ENCODE peak calls at places on chromosomes 4 and X, in four cellular contexts. M is cardiac muscle cell, C is A549, U is upper lobe of right lung. N is an unnamed sample. For H3K4me1, the result is how much of the 10 kb centered on the place peaks cover.

GRCh38 chrX:136529795-136530194 is 2.2 kb upstream of the VGLL1 start:
- DNase-seq in M (no peak), C (no peak), U (no peak), N (no peak)

GRCh38 chr4:146975535-146975934 is 29.9 kb upstream of the TTC29 start:
- DNase-seq in M (no peak), C (no peak), U (no peak), N (no peak)

GRCh38 chr4:110904435-110905050 is 281.7 kb upstream of the PITX2 start:
- DNase-seq in M (no peak), C (no peak), U (no peak), N (no peak)

GRCh38 chr4:140097572-140097971 is 56.4 kb downstream of the MAML3 start:
- DNase-seq in M (no peak), C (no peak), U (no peak), N (no peak)

GRCh38 chrX:151359931-151360871 is 36.8 kb upstream of the VMA21 start:
- DNase-seq in M (peak), C (peak), U (peak), N (no peak)

GRCh38 chrX:73556159-73556558 is 6.8 kb upstream of the CHIC1 start:
- DNase-seq in M (no peak), C (no peak), U (no peak), N (no peak)

GRCh38 chr4:112647785-112648184 is 10.8 kb downstream of the LARP7 start:
- DNase-seq in M (no peak), C (no peak), U (no peak), N (no peak)

GRCh38 chr4:71251266-71251665 is 87.6 kb upstream of the SLC4A4 start:
- DNase-seq in M (no peak), C (no peak), U (no peak), N (no peak)

GRCh38 chr4:154124539-154125255 is 335.8 kb upstream of the SFRP2 start:
- DNase-seq in M (peak), C (no peak), U (no peak), N (no peak)

GRCh38 chrX:104108955-104109354 is 3.4 kb upstream of the ZCCHC18 start:
- DNase-seq in M (no peak), C (no peak), U (no peak), N (no peak)

GRCh38 chr4:152342293-152342692 is 193.6 kb downstream of the FBXW7 start:
- DNase-seq in M (no peak), C (no peak), U (no peak), N (no peak)

GRCh38 chrX:140141444-140142029 is 176.2 kb upstream of the CXorf66 start:
- DNase-seq in M (peak), C (peak), U (no peak), N (no peak)

GRCh38 chr4:37904824-37905223 is 13.9 kb downstream of the TBC1D1 start:
- DNase-seq in M (no peak), C (no peak), U (no peak), N (no peak)

GRCh38 chr4:84677093-84677492 is 94.2 kb downstream of the CDS1 start:
- DNase-seq in M (no peak), C (no peak), U (no peak), N (no peak)

GRCh38 chr4:97525236-97525635 is 618.0 kb downstream of the STPG2 start:
- DNase-seq in M (peak), C (no peak), U (no peak), N (no peak)

GRCh38 chrX:20067709-20068315 is 48.9 kb downstream of the MAP7D2 start:
- DNase-seq in M (peak), C (peak), U (peak), N (peak)

GRCh38 chr4:158553364-158553763 is 31.7 kb downstream of the RXFP1 start:
- DNase-seq in M (no peak), C (no peak), U (no peak), N (no peak)

GRCh38 chrX:108001218-108001814 is 19.1 kb upstream of the TEX13B start:
- DNase-seq in M (peak), C (peak), U (no peak), N (no peak)

GRCh38 chrX:138745215-138745614 is 33.7 kb upstream of the FGF13 start:
- DNase-seq in M (peak), C (peak), U (no peak), N (no peak)

GRCh38 chr4:138707746-138708145 is 307.8 kb upstream of the NOCT start:
- DNase-seq in M (no peak), C (no peak), U (no peak), N (no peak)

GRCh38 chr4:52250124-52250523 is 199.0 kb downstream of the SPATA18 start:
- DNase-seq in M (peak), C (no peak), U (no peak), N (peak)

GRCh38 chr4:84887824-84888223 is 78.7 kb downstream of the WDFY3 start:
- DNase-seq in M (peak), C (no peak), U (no peak), N (no peak)

GRCh38 chr4:1449475-1449832 is 43.2 kb upstream of the NKX1-1 start:
- DNase-seq in M (no peak), C (no peak), U (no peak), N (no peak)

GRCh38 chr4:126106658-126107057 is 791.9 kb downstream of the FAT4 start:
- DNase-seq in M (no peak), C (no peak), U (no peak), N (no peak)

GRCh38 chr4:13285336-13285735 is 198.8 kb downstream of the RAB28 start:
- DNase-seq in M (no peak), C (no peak), U (no peak), N (no peak)

GRCh38 chr4:185870437-185870836 is 58.4 kb upstream of the SORBS2 start:
- DNase-seq in M (no peak), C (no peak), U (no peak), N (peak)

GRCh38 chrX:96098471-96098870 is 586.2 kb upstream of the DIAPH2 start:
- DNase-seq in M (no peak), C (no peak), U (no peak), N (no peak)

GRCh38 chr4:161916010-161916409 is 247.8 kb downstream of the FSTL5 start:
- DNase-seq in M (no peak), C (no peak), U (no peak), N (no peak)

GRCh38 chr4:141130947-141131545 is 2.2 kb downstream of the RNF150 start:
- DNase-seq in M (no peak), C (no peak), U (no peak), N (no peak)

GRCh38 chrX:150887906-150888465 is 10.5 kb downstream of the CD99L2 start:
- DNase-seq in M (no peak), C (no peak), U (no peak), N (no peak)

GRCh38 chr4:89001647-89002518 is 55.1 kb downstream of the FAM13A start:
- DNase-seq in M (no peak), C (no peak), U (no peak), N (no peak)

GRCh38 chrX:70292788-70293187 is 2.9 kb downstream of the KIF4A start:
- DNase-seq in M (peak), C (no peak), U (no peak), N (no peak)

GRCh38 chrX:2391869-2392606 is 108.7 kb downstream of the DHRSX start:
- DNase-seq in M (peak), C (peak), U (no peak), N (no peak)

GRCh38 chrX:45699158-45699557 is 498.5 kb upstream of the DIPK2B start:
- DNase-seq in M (peak), C (no peak), U (no peak), N (no peak)

GRCh38 chr4:153464068-153464467 is 2.1 kb upstream of the TMEM131L start:
- DNase-seq in M (no peak), C (no peak), U (no peak), N (no peak)

GRCh38 chr4:69849297-69849696 is 10.6 kb downstream of the SULT1E1 start:
- DNase-seq in M (peak), C (no peak), U (no peak), N (no peak)

DNA sequence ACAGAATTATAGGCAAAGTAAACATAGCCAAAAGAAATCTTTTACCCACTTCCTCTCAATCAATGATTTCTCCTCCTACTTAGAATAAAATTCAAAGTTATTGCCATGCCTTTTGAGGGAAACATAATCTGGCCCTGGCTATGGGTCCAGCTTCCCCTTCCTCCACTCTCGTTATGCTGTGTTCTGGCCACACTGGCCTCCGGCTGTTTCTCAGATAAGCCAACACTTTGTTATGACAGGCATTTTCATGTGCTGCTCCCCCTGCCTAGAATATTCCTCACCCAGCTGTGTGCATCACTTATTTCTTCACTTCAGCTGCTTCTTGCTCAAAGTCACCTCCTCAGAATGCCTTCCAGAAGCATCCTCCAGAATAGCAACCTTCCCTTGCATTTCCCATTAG is 386.6 kb upstream of the AADAT start:
- DNase-seq in M (no peak), C (no peak), U (no peak), N (no peak)
- H3K4me1 ChIP-seq in M (under half), C (under half), U (under half), N (under half)

GRCh38 chr4:156779774-156780173 is 191.8 kb downstream of the PDGFC start:
- DNase-seq in M (peak), C (no peak), U (no peak), N (no peak)

GRCh38 chr4:156778606-156779005 is 193.0 kb downstream of the PDGFC start:
- DNase-seq in M (peak), C (no peak), U (no peak), N (no peak)

GRCh38 chr4:156779046-156779445 is 192.6 kb downstream of the PDGFC start:
- DNase-seq in M (peak), C (no peak), U (no peak), N (no peak)

GRCh38 chr4:156775803-156776202 is 195.8 kb downstream of the PDGFC start:
- DNase-seq in M (no peak), C (no peak), U (no peak), N (no peak)

GRCh38 chr4:156778093-156778492 is 193.5 kb downstream of the PDGFC start:
- DNase-seq in M (no peak), C (no peak), U (no peak), N (no peak)
- H3K4me1 ChIP-seq in M (under half), C (under half), U (under half), N (under half)

GRCh38 chr4:39349326-39349725 is 16.8 kb downstream of the RFC1 start:
- DNase-seq in M (no peak), C (no peak), U (no peak), N (no peak)

GRCh38 chr4:39348371-39349265 is 17.5 kb downstream of the RFC1 start:
- DNase-seq in M (no peak), C (no peak), U (no peak), N (no peak)

GRCh38 chr4:39357002-39357401 is 9.2 kb downstream of the RFC1 start:
- DNase-seq in M (no peak), C (no peak), U (no peak), N (no peak)

GRCh38 chr4:39353478-39354177 is 12.5 kb downstream of the RFC1 start:
- DNase-seq in M (peak), C (no peak), U (no peak), N (no peak)

DNA sequence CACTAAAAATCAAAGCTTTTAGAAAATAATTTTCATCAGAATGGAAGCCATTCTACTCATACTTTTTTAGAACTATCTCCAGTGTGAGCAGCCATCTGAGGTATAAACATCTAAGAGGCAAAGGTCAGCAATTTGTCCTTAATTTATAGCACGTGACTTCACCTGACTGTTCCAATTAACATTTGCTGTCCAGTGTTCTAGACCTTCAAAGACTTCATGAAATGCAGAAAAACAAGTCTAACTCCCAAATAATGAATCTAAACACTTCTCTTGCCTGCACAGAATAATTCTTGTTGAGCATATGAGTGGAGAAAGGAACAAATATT is 12.0 kb downstream of the RFC1 start:
- DNase-seq in M (no peak), C (no peak), U (no peak), N (no peak)
- H3K4me1 ChIP-seq in M (under half), C (under half), U (under half), N (under half)

DNA sequence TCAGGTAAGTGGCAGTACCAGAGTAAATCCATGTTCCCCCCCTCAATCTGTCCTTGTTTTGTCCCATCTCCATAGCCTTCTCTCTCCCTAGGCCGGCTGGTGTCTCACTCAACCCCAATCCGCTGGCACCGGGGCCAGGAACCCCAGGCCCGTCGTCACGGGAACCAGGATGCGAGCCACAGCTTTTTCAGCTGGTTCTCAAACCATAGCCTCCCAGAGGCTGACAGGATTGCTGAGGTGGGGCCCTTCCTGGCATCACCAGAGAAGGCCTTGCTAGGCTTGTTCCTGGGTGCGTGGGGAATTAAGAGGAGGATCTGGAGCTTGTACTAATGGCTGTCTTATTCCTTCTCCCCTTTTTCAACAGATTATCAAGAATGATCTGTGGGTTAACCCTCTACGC is 2.7 kb downstream of the TSPYL2 start:
- DNase-seq in M (no peak), C (no peak), U (no peak), N (no peak)
- H3K4me1 ChIP-seq in M (under half), C (under half), U (under half), N (under half)

GRCh38 chr4:145486603-145487002 is 5.0 kb downstream of the SMAD1 start:
- DNase-seq in M (no peak), C (no peak), U (no peak), N (no peak)

GRCh38 chr4:145485120-145485519 is 3.5 kb downstream of the SMAD1 start:
- DNase-seq in M (no peak), C (no peak), U (no peak), N (no peak)

GRCh38 chr4:145484240-145484846 is 2.7 kb downstream of the SMAD1 start:
- DNase-seq in M (no peak), C (no peak), U (no peak), N (no peak)

GRCh38 chr4:145487626-145488025 is 6.0 kb downstream of the SMAD1 start:
- DNase-seq in M (no peak), C (no peak), U (no peak), N (no peak)

GRCh38 chr4:145488310-145488709 is 6.7 kb downstream of the SMAD1 start:
- DNase-seq in M (no peak), C (no peak), U (no peak), N (no peak)
- H3K4me1 ChIP-seq in M (under half), C (under half), U (under half), N (under half)

N was measured in heart left ventricle.